ENCODE peak calls at places on chromosomes 6 and 20, in five cellular contexts. N is H1, M is HepG2, B is K562, Q is GM12878. R is an unnamed sample.

GRCh38 chr6:113449051-113449450 is 408.1 kb upstream of the MARCKS start:
- DNase-seq in N (no peak), M (no peak), B (no peak), Q (no peak), R (peak)

GRCh38 chr6:155301867-155302266 is 12.4 kb downstream of the TFB1M start:
- DNase-seq in N (no peak), M (no peak), B (no peak), Q (no peak), R (no peak)

GRCh38 chr20:41512624-41513023 is 105.6 kb downstream of the CHD6 start:
- DNase-seq in N (no peak), M (no peak), B (no peak), Q (no peak), R (no peak)

GRCh38 chr20:44342240-44342639 is 5.4 kb downstream of the R3HDML start:
- DNase-seq in N (no peak), M (no peak), B (no peak), Q (no peak), R (no peak)

GRCh38 chr20:6855806-6856205 is 88.3 kb downstream of the BMP2 start:
- DNase-seq in N (no peak), M (no peak), B (no peak), Q (no peak), R (no peak)

GRCh38 chr20:4798010-4798409 is 76.3 kb downstream of the PRND start:
- DNase-seq in N (no peak), M (no peak), B (no peak), Q (no peak), R (no peak)

GRCh38 chr6:106546322-106547052 is 82.8 kb downstream of the RTN4IP1 start:
- DNase-seq in N (no peak), M (peak), B (no peak), Q (no peak), R (peak)

GRCh38 chr6:169997187-169997929 is 245.9 kb downstream of the ERMARD start:
- DNase-seq in N (no peak), M (no peak), B (no peak), Q (no peak), R (no peak)

GRCh38 chr6:18528084-18528743 is 141.1 kb downstream of the RNF144B start:
- DNase-seq in N (no peak), M (no peak), B (no peak), Q (no peak), R (no peak)

GRCh38 chr6:166097914-166098522 is 69.6 kb downstream of the TBXT start:
- DNase-seq in N (peak), M (peak), B (peak), Q (no peak), R (peak)

GRCh38 chr20:59448828-59449444 is 148.5 kb downstream of the EDN3 start:
- DNase-seq in N (no peak), M (no peak), B (no peak), Q (no peak), R (no peak)

GRCh38 chr6:166228839-166229528 is 61.3 kb upstream of the TBXT start:
- DNase-seq in N (no peak), M (no peak), B (no peak), Q (no peak), R (no peak)

GRCh38 chr6:2185056-2185455 is 60.3 kb downstream of the GMDS start:
- DNase-seq in N (no peak), M (no peak), B (no peak), Q (no peak), R (no peak)

GRCh38 chr6:8990075-8990474 is 554.7 kb upstream of the SLC35B3 start:
- DNase-seq in N (no peak), M (no peak), B (no peak), Q (no peak), R (no peak)

GRCh38 chr6:82017316-82017715 is 230.2 kb downstream of the IBTK start:
- DNase-seq in N (no peak), M (peak), B (no peak), Q (no peak), R (peak)

GRCh38 chr6:80165819-80166218 is 59.3 kb downstream of the BCKDHB start:
- DNase-seq in N (no peak), M (no peak), B (no peak), Q (no peak), R (no peak)

GRCh38 chr20:61437280-61438206 is 185.5 kb downstream of the CDH4 start:
- DNase-seq in N (no peak), M (no peak), B (no peak), Q (no peak), R (no peak)

GRCh38 chr6:101626264-101626663 is 232.8 kb downstream of the GRIK2 start:
- DNase-seq in N (no peak), M (no peak), B (no peak), Q (no peak), R (no peak)

GRCh38 chr6:17470209-17470952 is 77.0 kb downstream of the CAP2 start:
- DNase-seq in N (peak), M (no peak), B (no peak), Q (no peak), R (no peak)

GRCh38 chr6:17474289-17474688 is 80.9 kb downstream of the CAP2 start:
- DNase-seq in N (no peak), M (no peak), B (no peak), Q (no peak), R (no peak)

GRCh38 chr6:17473554-17473953 is 80.2 kb downstream of the CAP2 start:
- DNase-seq in N (no peak), M (no peak), B (no peak), Q (no peak), R (no peak)

GRCh38 chr6:17470953-17471335 is 77.5 kb downstream of the CAP2 start:
- DNase-seq in N (no peak), M (no peak), B (no peak), Q (no peak), R (no peak)

DNA sequence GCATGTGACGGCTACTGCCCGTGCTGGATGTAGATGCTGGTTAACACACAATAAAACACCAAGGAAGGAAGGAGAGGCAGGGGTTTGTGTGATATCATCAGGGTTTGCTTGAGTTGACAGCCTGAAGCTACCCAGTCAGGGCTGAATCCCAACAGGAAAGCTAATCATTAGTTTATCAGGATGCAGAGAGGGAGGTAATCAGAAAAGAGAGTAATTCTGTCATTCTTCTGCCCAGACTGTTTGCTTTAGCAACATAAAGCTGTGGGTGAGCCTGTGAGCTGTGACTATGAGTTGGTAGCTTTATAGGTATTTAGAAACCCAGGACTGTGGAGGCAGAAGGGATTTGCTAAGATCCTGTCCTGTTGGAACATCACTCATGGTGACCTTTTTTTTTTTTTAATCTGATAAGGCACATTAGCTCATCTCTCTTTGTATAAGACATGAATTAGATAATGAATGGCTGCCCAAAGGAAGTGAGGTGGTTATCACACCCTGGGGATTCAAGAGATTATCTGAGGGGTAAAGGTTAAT is 79.3 kb downstream of the CAP2 start:
- DNase-seq in N (no peak), M (no peak), B (no peak), Q (no peak), R (no peak)
- TF ChIP-seq SRF in N (no peak), M (no peak), B (no peak), Q (no peak), R (no peak)

GRCh38 chr20:8131598-8132014 is 460 bp upstream of the PLCB1 start:
- DNase-seq in N (no peak), M (no peak), B (no peak), Q (no peak), R (no peak)
- TF ChIP-seq MAX in N (no peak), M (no peak), B (no peak), Q (no peak), R (no peak)

GRCh38 chr20:11205769-11206362 is 532.1 kb upstream of the JAG1 start:
- DNase-seq in N (no peak), M (no peak), B (no peak), Q (no peak), R (no peak)
- TF ChIP-seq CEBPB in N (no peak), M (no peak), B (no peak), Q (no peak), R (no peak)

GRCh38 chr6:35362200-35362599 is 19.8 kb downstream of the PPARD start:
- DNase-seq in N (no peak), M (no peak), B (no peak), Q (no peak), R (no peak)

GRCh38 chr6:35359346-35359743 is 17.0 kb downstream of the PPARD start:
- DNase-seq in N (no peak), M (no peak), B (no peak), Q (no peak), R (no peak)

GRCh38 chr6:35357671-35358070 is 15.3 kb downstream of the PPARD start:
- DNase-seq in N (no peak), M (no peak), B (no peak), Q (no peak), R (no peak)

GRCh38 chr6:35360349-35361138 is 18.2 kb downstream of the PPARD start:
- DNase-seq in N (peak), M (peak), B (no peak), Q (no peak), R (no peak)

DNA sequence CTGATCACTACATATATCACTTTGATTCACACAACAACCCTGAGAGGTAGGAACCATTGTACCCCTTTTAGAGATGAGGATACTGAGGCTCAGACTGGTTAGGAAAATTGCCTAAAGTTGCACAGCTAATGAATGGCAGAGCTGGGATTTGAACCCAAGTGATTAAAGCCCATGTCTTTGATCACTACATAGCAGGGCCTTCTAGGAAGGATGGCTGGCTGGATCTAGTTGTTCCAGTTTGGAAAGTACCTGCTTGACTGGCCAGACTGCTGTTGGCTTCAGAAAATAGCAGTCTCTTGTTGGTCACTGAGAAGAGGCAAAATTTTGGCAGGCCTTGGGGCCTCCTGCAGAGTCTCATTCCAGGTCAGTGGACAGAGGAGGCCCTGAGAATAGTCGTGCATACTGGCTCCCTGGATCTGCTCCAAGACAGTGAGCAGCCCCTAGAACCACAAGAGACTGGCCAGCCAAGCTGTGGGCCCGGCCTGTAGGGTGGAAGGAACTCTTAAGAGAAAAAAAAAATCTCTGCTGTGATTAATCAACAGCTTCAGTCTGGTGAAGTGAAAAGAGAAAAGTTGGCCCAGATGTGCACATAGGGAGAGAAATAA is 17.5 kb downstream of the PPARD start:
- DNase-seq in N (no peak), M (no peak), B (no peak), Q (no peak), R (no peak)
- TF ChIP-seq SRF in N (no peak), M (no peak), B (no peak), Q (no peak), R (no peak)

DNA sequence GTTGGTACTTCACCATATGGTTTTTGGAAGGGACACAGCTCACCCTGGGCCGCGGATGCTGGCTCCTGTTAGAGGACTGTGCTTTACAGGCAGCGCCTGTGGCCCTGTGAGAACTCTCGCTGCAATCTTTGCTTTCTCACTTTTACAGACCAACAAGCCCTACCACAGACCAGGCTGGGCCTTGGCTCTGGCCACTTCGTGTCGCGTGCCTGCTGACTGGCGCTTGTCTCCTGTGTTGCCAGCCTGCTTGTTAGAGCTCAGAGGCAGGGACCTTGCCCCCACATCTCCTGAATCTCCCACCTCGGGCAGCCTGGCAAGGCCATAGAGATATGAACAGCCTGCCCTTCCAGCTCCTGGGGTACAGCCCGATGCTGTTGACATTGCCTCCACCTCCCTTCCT is 56.1 kb downstream of the SYNJ2 start:
- DNase-seq in N (no peak), M (no peak), B (no peak), Q (no peak), R (no peak)
- TF ChIP-seq MAX in N (no peak), M (no peak), B (no peak), Q (no peak), R (no peak)

DNA sequence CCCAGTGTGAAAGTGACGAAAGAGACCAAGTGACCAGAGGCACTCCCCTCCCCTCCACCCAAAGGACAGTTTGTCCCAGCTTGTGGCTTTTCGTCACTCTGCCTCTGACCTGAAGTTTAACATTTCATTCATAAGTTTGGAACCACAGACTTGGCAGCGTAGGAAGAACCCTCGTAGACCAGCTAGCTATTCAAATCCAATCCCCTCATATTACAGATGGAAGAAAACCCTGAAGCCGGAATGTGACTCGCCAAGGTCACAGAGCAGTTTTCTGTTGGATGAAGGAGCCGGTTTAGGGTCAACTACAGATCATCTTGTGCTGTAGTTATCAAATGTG is 3.9 kb upstream of the SYS1 start:
- DNase-seq in N (no peak), M (no peak), B (no peak), Q (no peak), R (no peak)
- TF ChIP-seq CEBPB in N (no peak), M (peak), B (no peak), Q (no peak), R (no peak)

GRCh38 chr6:53986721-53987526 is 124.3 kb upstream of the MLIP start:
- DNase-seq in N (no peak), M (no peak), B (no peak), Q (no peak), R (no peak)
- TF ChIP-seq SRF in N (no peak), M (no peak), B (no peak), Q (no peak), R (no peak)

GRCh38 chr6:145115638-145116037 is 619.7 kb downstream of the EPM2A start:
- DNase-seq in N (no peak), M (no peak), B (no peak), Q (no peak), R (no peak)

GRCh38 chr6:145116591-145117178 is 618.6 kb downstream of the EPM2A start:
- DNase-seq in N (no peak), M (no peak), B (no peak), Q (no peak), R (no peak)

GRCh38 chr6:145110109-145110508 is 625.2 kb downstream of the EPM2A start:
- DNase-seq in N (no peak), M (no peak), B (no peak), Q (no peak), R (no peak)

GRCh38 chr6:145118224-145118623 is 617.1 kb downstream of the EPM2A start:
- DNase-seq in N (no peak), M (no peak), B (no peak), Q (no peak), R (no peak)

DNA sequence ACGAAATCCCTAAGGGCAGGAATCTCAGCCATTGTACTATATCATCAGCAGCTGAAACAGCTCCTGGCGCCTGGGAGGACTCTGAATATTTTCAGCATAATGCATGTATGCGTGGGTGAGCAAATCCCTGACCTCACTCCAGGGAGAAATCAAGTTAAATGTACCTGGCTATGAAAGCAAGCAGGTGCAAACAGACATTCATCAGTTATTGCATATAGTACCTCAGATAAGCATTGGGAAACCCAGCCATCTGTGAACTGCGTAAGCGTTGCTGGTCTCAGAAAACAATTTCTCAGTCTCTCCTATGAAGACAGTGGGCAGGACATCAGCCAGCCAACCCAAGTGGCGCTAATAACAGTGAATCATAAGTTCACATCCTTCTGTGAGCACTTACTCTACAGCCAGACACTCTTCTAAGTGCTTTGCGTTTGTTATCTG is 622.6 kb downstream of the EPM2A start:
- DNase-seq in N (no peak), M (no peak), B (no peak), Q (no peak), R (no peak)
- TF ChIP-seq MAX in N (no peak), M (no peak), B (no peak), Q (no peak), R (no peak)

GRCh38 chr6:132063738-132064137 is 112.6 kb upstream of the CCN2 start:
- DNase-seq in N (no peak), M (peak), B (no peak), Q (no peak), R (peak)

GRCh38 chr6:132061381-132061780 is 110.2 kb upstream of the CCN2 start:
- DNase-seq in N (no peak), M (no peak), B (no peak), Q (no peak), R (no peak)

GRCh38 chr6:132062626-132063025 is 111.5 kb upstream of the CCN2 start:
- DNase-seq in N (no peak), M (no peak), B (no peak), Q (no peak), R (no peak)

GRCh38 chr6:132065556-132065955 is 114.4 kb upstream of the CCN2 start:
- DNase-seq in N (no peak), M (no peak), B (no peak), Q (no peak), R (no peak)

GRCh38 chr6:132063204-132063603 is 112.0 kb upstream of the CCN2 start:
- DNase-seq in N (no peak), M (no peak), B (no peak), Q (no peak), R (no peak)
- TF ChIP-seq CEBPB in N (no peak), M (no peak), B (no peak), Q (no peak), R (no peak)

R was measured in HCT116.